ENCODE peak calls at places on chromosomes 2 and 18, in seven cellular contexts. M, Y, F, X, Q, G and H are unnamed samples.

GRCh38 chr2:898319-898718 is 52.3 kb upstream of the SNTG2 start:
- DNase-seq in M (no peak), Y (no peak), F (no peak), X (no peak), Q (no peak), G (peak), H (no peak)

GRCh38 chr2:29226808-29227207 is 111.6 kb downstream of the CLIP4 start:
- DNase-seq in M (no peak), Y (no peak), F (no peak), X (no peak), Q (no peak), G (no peak), H (no peak)

GRCh38 chr2:26184555-26185303 is 11.8 kb downstream of the GAREM2 start:
- DNase-seq in M (peak), Y (peak), F (no peak), X (no peak), Q (peak), G (peak), H (peak)

GRCh38 chr18:48290162-48290926 is 118.8 kb downstream of the ZBTB7C start:
- DNase-seq in M (peak), Y (no peak), F (peak), X (peak), Q (no peak), G (peak), H (no peak)

GRCh38 chr18:64276736-64277135 is 127.8 kb upstream of the LINC00305 start:
- DNase-seq in M (no peak), Y (no peak), F (no peak), X (no peak), Q (no peak), G (no peak), H (no peak)

GRCh38 chr2:188404341-188405004 is 112.8 kb downstream of the GULP1 start:
- DNase-seq in M (no peak), Y (no peak), F (no peak), X (peak), Q (no peak), G (no peak), H (peak)

GRCh38 chr18:42801706-42802105 is 313.8 kb downstream of the RIT2 start:
- DNase-seq in M (no peak), Y (no peak), F (no peak), X (no peak), Q (no peak), G (no peak), H (no peak)

GRCh38 chr2:134170269-134170668 is 83.6 kb upstream of the MGAT5 start:
- DNase-seq in M (no peak), Y (no peak), F (no peak), X (no peak), Q (no peak), G (no peak), H (no peak)

GRCh38 chr2:227623225-227623624 is 5.9 kb downstream of the SCYGR4 start:
- DNase-seq in M (no peak), Y (no peak), F (no peak), X (peak), Q (no peak), G (no peak), H (peak)

GRCh38 chr2:145846986-145847385 is 1327.1 kb upstream of the ZEB2 start:
- DNase-seq in M (no peak), Y (no peak), F (no peak), X (no peak), Q (no peak), G (no peak), H (no peak)

GRCh38 chr18:47418746-47419145 is 167.3 kb upstream of the SKOR2 start:
- DNase-seq in M (no peak), Y (no peak), F (no peak), X (peak), Q (no peak), G (no peak), H (peak)

GRCh38 chr2:177759443-177759842 is 313.1 kb downstream of the PDE11A start:
- DNase-seq in M (no peak), Y (no peak), F (no peak), X (no peak), Q (no peak), G (no peak), H (no peak)

GRCh38 chr2:99643824-99644787 is 154.3 kb upstream of the REV1 start:
- DNase-seq in M (no peak), Y (no peak), F (no peak), X (peak), Q (no peak), G (no peak), H (no peak)

GRCh38 chr2:43129676-43130547 is 96.5 kb downstream of the ZFP36L2 start:
- DNase-seq in M (peak), Y (no peak), F (no peak), X (no peak), Q (no peak), G (no peak), H (no peak)

GRCh38 chr18:55657572-55658331 is 69.8 kb upstream of the TCF4 start:
- DNase-seq in M (no peak), Y (no peak), F (no peak), X (no peak), Q (no peak), G (no peak), H (no peak)

GRCh38 chr2:6067806-6068205 is 375.6 kb downstream of the SOX11 start:
- DNase-seq in M (no peak), Y (no peak), F (no peak), X (no peak), Q (no peak), G (no peak), H (no peak)

GRCh38 chr2:30109856-30110255 is 37.0 kb upstream of the YPEL5 start:
- DNase-seq in M (no peak), Y (no peak), F (no peak), X (peak), Q (no peak), G (no peak), H (no peak)